ENCODE peak calls at places on chromosomes 13 and 19, in eight cellular contexts. K is spleen, G is heart right ventricle, S is choroid plexus epithelial cell, J is lung, V is Peyer's patch, D is neural progenitor cell, Q is left lung. X is an unnamed sample.

GRCh38 chr19:35202722-35203674 is 25.5 kb downstream of the FAM187B start:
- DNase-seq in K (no peak), G (no peak), S (no peak), J (no peak), V (no peak), D (peak; percentile 67), Q (no peak), X (no peak)

GRCh38 chr19:17687857-17688784 is at the start of gene UNC13A:
- DNase-seq in K (peak; percentile 75), G (peak; percentile 56), S (peak; percentile 53), J (no peak), V (no peak), D (peak; percentile 92), Q (no peak), X (peak; percentile 82)

GRCh38 chr13:110758195-110758594 is 44.7 kb downstream of the ING1 start:
- DNase-seq in K (no peak), G (no peak), S (peak; percentile 55), J (no peak), V (no peak), D (no peak), Q (no peak), X (no peak)

GRCh38 chr19:45934551-45935230 is 20.1 kb upstream of the NANOS2 start:
- DNase-seq in K (peak; percentile 14), G (no peak), S (no peak), J (no peak), V (no peak), D (no peak), Q (no peak), X (no peak)

GRCh38 chr13:47480941-47481340 is 520.1 kb downstream of the SUCLA2 start:
- DNase-seq in K (no peak), G (no peak), S (no peak), J (no peak), V (no peak), D (no peak), Q (no peak), X (no peak)

GRCh38 chr19:41882568-41883462 is at the start of gene ARHGEF1:
- DNase-seq in K (peak; percentile 96), G (peak; percentile 79), S (no peak), J (peak; percentile 71), V (peak; percentile 86), D (peak; percentile 61), Q (peak; percentile 76), X (no peak)

GRCh38 chr13:44879452-44880058 is 109.7 kb downstream of the NUFIP1 start:
- DNase-seq in K (no peak), G (no peak), S (peak; percentile 71), J (no peak), V (no peak), D (no peak), Q (no peak), X (no peak)

GRCh38 chr19:35045667-35046300 is 4.3 kb downstream of the HPN start:
- DNase-seq in K (no peak), G (no peak), S (peak; percentile 62), J (no peak), V (no peak), D (peak; percentile 55), Q (no peak), X (no peak)

GRCh38 chr19:38389101-38389925 is 816 bp downstream of the SPRED3 start:
- DNase-seq in K (no peak), G (no peak), S (peak; percentile 66), J (no peak), V (no peak), D (peak; percentile 72), Q (no peak), X (peak; percentile 67)

GRCh38 chr19:49363265-49364082 is at the start of gene DKKL1:
- DNase-seq in K (peak; percentile 95), G (peak; percentile 100), S (peak; percentile 100), J (peak; percentile 100), V (peak; percentile 96), D (peak; percentile 100), Q (peak; percentile 99), X (no peak)
- TF ChIP-seq CTCF in K (no peak), G (no peak), S (peak; percentile 12), J (no peak), V (no peak), D (peak; percentile 48), Q (no peak), X (peak; percentile 10)

GRCh38 chr13:90362718-90363117 is 984.8 kb upstream of the MIR17HG start:
- DNase-seq in K (no peak), G (no peak), S (peak; percentile 10), J (no peak), V (no peak), D (no peak), Q (no peak), X (no peak)

GRCh38 chr13:90360785-90361184 is 986.7 kb upstream of the MIR17HG start:
- DNase-seq in K (no peak), G (no peak), S (no peak), J (no peak), V (no peak), D (no peak), Q (no peak), X (no peak)

GRCh38 chr13:90365130-90365529 is 982.4 kb upstream of the MIR17HG start:
- DNase-seq in K (no peak), G (no peak), S (peak; percentile 69), J (no peak), V (no peak), D (no peak), Q (no peak), X (no peak)
- TF ChIP-seq CTCF in K (no peak), G (peak; percentile 23), S (peak; percentile 58), J (no peak), V (no peak), D (peak; percentile 31), Q (no peak), X (peak; percentile 14)

GRCh38 chr13:50387124-50387581 is 371.9 kb downstream of the KCNRG start:
- DNase-seq in K (peak; percentile 77), G (peak; percentile 52), S (peak; percentile 60), J (peak; percentile 64), V (peak; percentile 72), D (peak; percentile 75), Q (peak; percentile 59), X (no peak)
- TF ChIP-seq CTCF in K (peak; percentile 12), G (peak; percentile 37), S (peak; percentile 36), J (no peak), V (peak; percentile 28), D (peak; percentile 48), Q (no peak), X (peak; percentile 34)

GRCh38 chr19:32570081-32570785 is 10.8 kb upstream of the PDCD5 start:
- DNase-seq in K (no peak), G (no peak), S (peak; percentile 83), J (peak; percentile 37), V (peak; percentile 71), D (peak; percentile 81), Q (no peak), X (no peak)
- TF ChIP-seq CTCF in K (peak; percentile 51), G (peak; percentile 69), S (peak; percentile 91), J (peak; percentile 41), V (peak; percentile 70), D (peak; percentile 87), Q (peak; percentile 36), X (peak; percentile 79)

DNA sequence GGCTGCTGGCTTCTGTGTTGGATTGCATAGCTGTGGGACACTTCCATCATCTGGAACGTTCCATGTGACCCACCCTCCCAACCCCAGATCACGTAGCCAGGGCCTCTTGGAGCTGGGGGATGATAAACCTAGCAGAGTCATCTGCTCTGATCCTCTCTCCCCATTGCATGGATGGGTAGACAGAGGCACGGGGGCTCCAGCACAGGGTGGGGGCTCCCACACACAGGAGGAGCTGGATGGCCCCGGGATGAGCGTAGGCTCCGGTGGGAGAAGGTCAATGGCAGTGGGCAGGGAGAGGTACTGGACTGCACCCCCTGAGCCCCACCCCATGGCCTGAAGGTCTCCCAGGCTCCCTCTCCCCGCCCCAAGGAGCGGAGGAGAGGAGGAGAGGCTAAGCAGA is 25.4 kb downstream of the ATP8B3 start:
- DNase-seq in K (no peak), G (no peak), S (no peak), J (no peak), V (no peak), D (no peak), Q (no peak), X (no peak)
- TF ChIP-seq CTCF in K (no peak), G (no peak), S (no peak), J (no peak), V (no peak), D (no peak), Q (no peak), X (no peak)

GRCh38 chr19:44777715-44778347 is at the start of gene CBLC:
- DNase-seq in K (no peak), G (no peak), S (no peak), J (peak; percentile 67), V (peak; percentile 92), D (peak; percentile 89), Q (peak; percentile 66), X (no peak)
- TF ChIP-seq CTCF in K (no peak), G (no peak), S (no peak), J (no peak), V (peak; percentile 10), D (peak; percentile 35), Q (no peak), X (no peak)

DNA sequence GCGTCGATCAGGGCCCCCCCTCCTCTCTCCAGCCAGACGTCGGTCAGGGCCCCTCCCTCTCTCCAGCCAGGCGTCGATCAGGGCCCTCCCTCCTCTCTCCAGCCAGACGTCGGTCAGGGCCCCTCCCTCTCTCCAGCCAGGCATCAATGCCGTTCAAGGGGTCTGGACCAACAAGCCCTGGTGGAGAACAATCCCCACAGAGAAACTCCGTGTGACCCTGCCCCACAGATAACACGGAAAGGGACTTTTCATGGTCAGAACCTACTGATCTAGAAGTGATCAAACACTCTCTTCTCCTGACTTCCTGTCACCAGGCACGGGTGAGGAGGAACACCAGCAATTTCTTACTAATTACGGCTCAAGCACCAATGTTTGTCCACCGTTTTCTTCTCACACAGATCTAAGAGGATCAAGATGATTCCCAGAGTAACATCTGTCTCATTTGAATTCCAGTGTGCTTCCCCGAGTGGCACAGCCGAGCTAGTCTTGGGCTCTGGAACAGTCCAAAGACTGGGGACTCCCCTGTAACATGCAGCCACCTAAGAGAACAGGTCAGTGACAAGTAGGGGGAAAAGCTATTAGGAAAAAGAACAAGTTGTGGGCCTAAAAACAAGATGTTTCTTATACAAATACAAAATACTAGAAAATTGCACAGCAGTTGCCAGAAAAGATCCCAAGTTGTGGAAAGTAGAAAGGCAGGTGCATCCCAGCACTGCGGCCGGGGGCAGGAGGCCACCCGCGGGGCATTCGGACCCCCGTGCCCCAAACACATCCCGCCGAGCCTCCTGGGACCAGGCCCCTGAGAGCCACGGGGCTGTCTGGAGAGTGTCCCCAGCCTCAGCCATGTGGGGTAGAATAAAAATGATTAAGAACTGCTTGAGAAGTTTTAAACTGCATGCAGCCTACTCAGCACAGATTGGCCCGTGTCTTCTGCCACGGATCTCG is 11.7 kb downstream of the RASA3 start:
- DNase-seq in K (no peak), G (no peak), S (no peak), J (no peak), V (no peak), D (no peak), Q (no peak), X (peak; percentile 77)
- TF ChIP-seq CTCF in K (no peak), G (no peak), S (no peak), J (no peak), V (no peak), D (no peak), Q (no peak), X (no peak)

X was measured in D721Med.